ENCODE peak calls at places on chromosomes 7 and 10, in nine cellular contexts. E is NCI-H1436; T is mucosa of gallbladder; M is stimulated activated naive B cell treated with anti-CD40 and anti-IgM and Interleukin-4, amounts not matched to agents 10 μg/mL and 1 μg/mL and 100 μg/mL, for 72 hours; G is GM12865; A is M059J; R is endodermal cell; F is SK-N-SH; S is naive thymus-derived CD4-positive, alpha-beta T cell. V is an unnamed sample.

GRCh38 chr10:129035052-129035805 is 431.8 kb upstream of the MGMT start:
- DNase-seq in E (no peak), T (peak), M (peak), G (peak), A (no peak), R (no peak), F (no peak), S (peak), V (no peak)

GRCh38 chr10:129642427-129642826 is 175.4 kb downstream of the MGMT start:
- DNase-seq in E (no peak), T (no peak), M (no peak), G (no peak), A (no peak), R (no peak), F (no peak), S (no peak), V (no peak)

GRCh38 chr7:76091506-76091905 is 43.6 kb downstream of the MDH2 start:
- DNase-seq in E (no peak), T (no peak), M (no peak), G (no peak), A (no peak), R (no peak), F (no peak), S (no peak), V (no peak)

GRCh38 chr10:7302393-7303054 is 108.3 kb downstream of the SFMBT2 start:
- DNase-seq in E (no peak), T (no peak), M (no peak), G (no peak), A (peak), R (no peak), F (no peak), S (no peak), V (no peak)

GRCh38 chr10:47370878-47371277 is 13.2 kb downstream of the ZNF488 start:
- DNase-seq in E (no peak), T (no peak), M (no peak), G (no peak), A (no peak), R (peak), F (peak), S (no peak), V (no peak)

GRCh38 chr10:71010730-71011129 is 122.4 kb upstream of the PCBD1 start:
- DNase-seq in E (no peak), T (no peak), M (no peak), G (no peak), A (no peak), R (no peak), F (no peak), S (no peak), V (no peak)

GRCh38 chr10:76178561-76179292 is 747.3 kb downstream of the LRMDA start:
- DNase-seq in E (no peak), T (no peak), M (no peak), G (no peak), A (no peak), R (no peak), F (no peak), S (no peak), V (no peak)

GRCh38 chr7:139094596-139094995 is 14.9 kb downstream of the ZC3HAV1 start:
- DNase-seq in E (no peak), T (no peak), M (no peak), G (peak), A (no peak), R (peak), F (no peak), S (no peak), V (no peak)

GRCh38 chr7:98202367-98203195 is 8.7 kb upstream of the BHLHA15 start:
- DNase-seq in E (no peak), T (no peak), M (peak), G (peak), A (no peak), R (no peak), F (no peak), S (peak), V (peak)

GRCh38 chr7:74069790-74070618 is 13.6 kb upstream of the LIMK1 start:
- DNase-seq in E (no peak), T (no peak), M (no peak), G (no peak), A (no peak), R (no peak), F (no peak), S (no peak), V (no peak)

GRCh38 chr7:14414274-14414986 is 425.0 kb upstream of the ETV1 start:
- DNase-seq in E (no peak), T (no peak), M (no peak), G (no peak), A (no peak), R (no peak), F (no peak), S (no peak), V (no peak)

GRCh38 chr10:112349521-112350085 is 24.3 kb upstream of the ACSL5 start:
- DNase-seq in E (no peak), T (no peak), M (no peak), G (no peak), A (no peak), R (no peak), F (no peak), S (no peak), V (no peak)

GRCh38 chr7:80135306-80136104 is 874 bp downstream of the GNAI1 start:
- DNase-seq in E (peak), T (no peak), M (no peak), G (no peak), A (peak), R (peak), F (no peak), S (peak), V (no peak)

GRCh38 chr7:64890761-64891666 is 12.1 kb upstream of the ZNF273 start:
- DNase-seq in E (no peak), T (peak), M (no peak), G (no peak), A (peak), R (peak), F (no peak), S (no peak), V (no peak)

GRCh38 chr7:84914598-84914997 is 272.3 kb downstream of the SEMA3D start:
- DNase-seq in E (no peak), T (no peak), M (no peak), G (peak), A (peak), R (peak), F (no peak), S (no peak), V (no peak)

GRCh38 chr7:105244594-105244993 is 144.1 kb downstream of the SRPK2 start:
- DNase-seq in E (no peak), T (no peak), M (no peak), G (no peak), A (no peak), R (no peak), F (no peak), S (no peak), V (no peak)

GRCh38 chr10:25768167-25768566 is 165.9 kb upstream of the MYO3A start:
- DNase-seq in E (no peak), T (no peak), M (no peak), G (no peak), A (no peak), R (no peak), F (peak), S (no peak), V (peak)

GRCh38 chr10:80996615-80997193 is 459.0 kb downstream of the SH2D4B start:
- DNase-seq in E (peak), T (no peak), M (no peak), G (no peak), A (no peak), R (no peak), F (no peak), S (no peak), V (no peak)

GRCh38 chr10:69285699-69286098 is 7.4 kb downstream of the HK1 start:
- DNase-seq in E (no peak), T (no peak), M (no peak), G (no peak), A (no peak), R (no peak), F (no peak), S (no peak), V (no peak)

GRCh38 chr7:25669954-25670841 is 441.9 kb upstream of the NPVF start:
- DNase-seq in E (no peak), T (peak), M (no peak), G (no peak), A (no peak), R (no peak), F (no peak), S (no peak), V (no peak)

GRCh38 chr7:15755061-15755460 is 68.6 kb upstream of the MEOX2 start:
- DNase-seq in E (no peak), T (no peak), M (no peak), G (no peak), A (peak), R (no peak), F (no peak), S (no peak), V (no peak)